ENCODE peak calls at places on chromosomes 6 and 20, in six cellular contexts. Q, Y, N, X, W and A are unnamed samples.
A peak's percentile ranks its signal among the peaks of the same experiment; 100 is the strongest.

GRCh38 chr20:58086763-58087566 is 141.5 kb downstream of the ANKRD60 start:
- DNase-seq in Q (no peak), Y (peak; percentile 41), N (no peak), W (peak; percentile 24), X (peak; percentile 78), A (peak; percentile 28)

GRCh38 chr20:709421-709820 is 33.8 kb upstream of the SCRT2 start:
- DNase-seq in W (peak; percentile 77), X (no peak), Q (no peak), N (peak; percentile 72), Y (peak; percentile 68), A (peak; percentile 88)

GRCh38 chr20:44537993-44538392 is 16.1 kb upstream of the SERINC3 start:
- DNase-seq in Y (no peak), N (no peak), W (peak; percentile 21), Q (no peak), X (no peak), A (no peak)

GRCh38 chr6:79649016-79649415 is 17.9 kb downstream of the SH3BGRL2 start:
- DNase-seq in W (no peak), N (no peak), Y (no peak), X (no peak), Q (no peak), A (no peak)

GRCh38 chr6:1771324-1771723 is 161.6 kb downstream of the FOXC1 start:
- DNase-seq in Y (no peak), N (no peak), W (no peak), X (peak; percentile 46), Q (no peak), A (no peak)

GRCh38 chr6:79724816-79725215 is 93.7 kb downstream of the SH3BGRL2 start:
- DNase-seq in N (no peak), W (no peak), Y (no peak), X (no peak), Q (no peak), A (no peak)

GRCh38 chr6:168371185-168371584 is 51.6 kb upstream of the DACT2 start:
- DNase-seq in Y (no peak), N (peak; percentile 14), W (no peak), Q (no peak), X (no peak), A (no peak)

GRCh38 chr20:54611701-54612487 is 136.5 kb downstream of the DOK5 start:
- DNase-seq in W (no peak), Y (no peak), Q (no peak), N (no peak), X (no peak), A (no peak)

GRCh38 chr6:47144306-47144705 is 102.2 kb upstream of the ADGRF1 start:
- DNase-seq in Q (no peak), W (peak; percentile 33), Y (no peak), X (no peak), N (no peak), A (no peak)

GRCh38 chr20:40562031-40562430 is 127.0 kb downstream of the MAFB start:
- DNase-seq in X (peak; percentile 47), W (no peak), Q (no peak), Y (no peak), N (no peak), A (no peak)

GRCh38 chr6:33430991-33431879 is 11.4 kb downstream of the SYNGAP1 start:
- DNase-seq in Y (peak; percentile 26), Q (peak; percentile 43), W (peak; percentile 45), N (no peak), X (peak; percentile 73), A (peak; percentile 75)

GRCh38 chr6:16623733-16624132 is 137.5 kb downstream of the ATXN1 start:
- DNase-seq in Y (no peak), W (no peak), X (no peak), N (no peak), Q (no peak), A (no peak)

GRCh38 chr6:57210060-57210459 is 12.0 kb downstream of the RAB23 start:
- DNase-seq in Y (no peak), Q (no peak), X (no peak), N (no peak), W (no peak), A (no peak)

GRCh38 chr20:50200482-50201104 is 10.0 kb downstream of the CEBPB start:
- DNase-seq in W (no peak), N (peak; percentile 63), Y (no peak), X (no peak), Q (no peak), A (no peak)

GRCh38 chr6:220736-221475 is 71.4 kb upstream of the DUSP22 start:
- DNase-seq in X (no peak), W (no peak), Q (no peak), N (no peak), Y (no peak), A (no peak)

GRCh38 chr20:2230671-2231488 is 64.9 kb upstream of the TGM3 start:
- DNase-seq in N (no peak), X (no peak), W (no peak), Q (no peak), Y (no peak), A (no peak)

GRCh38 chr20:5975778-5976177 is 25.3 kb downstream of the MCM8 start:
- DNase-seq in X (no peak), Y (no peak), Q (no peak), W (no peak), N (no peak), A (no peak)

GRCh38 chr6:150272264-150272975 is 96.4 kb upstream of the IYD start:
- DNase-seq in Q (no peak), N (no peak), X (peak; percentile 97), W (peak; percentile 59), Y (peak; percentile 65), A (no peak)

GRCh38 chr20:60422848-60423247 is 464.6 kb downstream of the CDH26 start:
- DNase-seq in Y (no peak), X (no peak), W (no peak), Q (no peak), N (no peak), A (no peak)

GRCh38 chr6:24930386-24930785 is 5.4 kb downstream of the RIPOR2 start:
- DNase-seq in X (no peak), Q (no peak), Y (no peak), W (no peak), N (no peak), A (no peak)

GRCh38 chr6:33824461-33825154 is 20.8 kb upstream of the MLN start:
- DNase-seq in Q (no peak), X (no peak), W (no peak), Y (no peak), N (no peak), A (no peak)

GRCh38 chr6:21501815-21502214 is 91.7 kb upstream of the SOX4 start:
- DNase-seq in X (no peak), Q (no peak), Y (no peak), W (no peak), N (no peak), A (no peak)

GRCh38 chr6:80872194-80872950 is 765.9 kb downstream of the BCKDHB start:
- DNase-seq in Y (no peak), Q (no peak), X (no peak), W (no peak), N (no peak), A (no peak)

GRCh38 chr6:139778688-139779087 is 404.2 kb upstream of the CITED2 start:
- DNase-seq in N (no peak), Y (no peak), W (no peak), X (peak; percentile 20), Q (no peak), A (no peak)

GRCh38 chr6:44415424-44415823 is 27.9 kb downstream of the CDC5L start:
- DNase-seq in Q (no peak), W (no peak), X (no peak), Y (no peak), N (no peak), A (no peak)

GRCh38 chr6:122730775-122731386 is 48.6 kb upstream of the FABP7 start:
- DNase-seq in N (no peak), Y (no peak), W (peak; percentile 80), X (peak; percentile 20), Q (no peak), A (peak; percentile 31)

GRCh38 chr20:46545077-46545826 is 5.2 kb downstream of the OCSTAMP start:
- DNase-seq in Q (peak; percentile 90), W (peak; percentile 26), X (no peak), Y (no peak), N (no peak), A (no peak)

GRCh38 chr6:145587342-145587741 is 148.0 kb downstream of the EPM2A start:
- DNase-seq in W (no peak), X (no peak), N (no peak), Y (no peak), Q (no peak), A (no peak)

GRCh38 chr6:12336121-12336971 is 46.2 kb downstream of the EDN1 start:
- DNase-seq in X (no peak), W (no peak), N (no peak), Y (no peak), Q (no peak), A (no peak)